ENCODE peak calls at places on chromosomes 16 and 17, in ten cellular contexts. One of them, this sample, is unnamed.
A peak's percentile ranks its signal among the peaks of the same experiment; 100 is the strongest.

GRCh38 chr16:11793840-11794239 is 3.2 kb downstream of the ZC3H7A start:
- DNase-seq in NCI-H1436: no peak
- DNase-seq in progenitor cell of endocrine pancreas: no peak
- DNase-seq in effector CD4-positive, alpha-beta T cell: no peak
- DNase-seq in HCT116: no peak
- DNase-seq in stimulated activated CD8-positive, alpha-beta memory T cell treated with anti-CD3 and anti-CD28 coated beads, Interleukin-12 subunit alpha, Interleukin-12 subunit beta, amount 100 ng/mL, for 4 hours: no peak
- DNase-seq in psoas muscle: no peak
- DNase-seq in cardiac muscle cell: no peak
- DNase-seq in RPMI8226: no peak
- DNase-seq in tibial artery: peak; percentile 28
- DNase-seq in this sample: no peak

GRCh38 chr17:81871387-81872120 is 417 bp upstream of the ARHGDIA start:
- DNase-seq in HCT116: peak; percentile 80
- DNase-seq in stimulated activated CD8-positive, alpha-beta memory T cell treated with anti-CD3 and anti-CD28 coated beads, Interleukin-12 subunit alpha, Interleukin-12 subunit beta, amount 100 ng/mL, for 4 hours: peak; percentile 95
- DNase-seq in NCI-H1436: peak; percentile 95
- DNase-seq in progenitor cell of endocrine pancreas: peak; percentile 87
- DNase-seq in effector CD4-positive, alpha-beta T cell: peak; percentile 95
- DNase-seq in tibial artery: peak; percentile 97
- DNase-seq in cardiac muscle cell: peak; percentile 69
- DNase-seq in psoas muscle: peak; percentile 96
- DNase-seq in RPMI8226: peak; percentile 94
- DNase-seq in this sample: peak; percentile 95

GRCh38 chr16:80027007-80027965 is 426.7 kb upstream of the MAF start:
- DNase-seq in HCT116: no peak
- DNase-seq in effector CD4-positive, alpha-beta T cell: peak; percentile 3
- DNase-seq in stimulated activated CD8-positive, alpha-beta memory T cell treated with anti-CD3 and anti-CD28 coated beads, Interleukin-12 subunit alpha, Interleukin-12 subunit beta, amount 100 ng/mL, for 4 hours: peak; percentile 23
- DNase-seq in NCI-H1436: peak; percentile 58
- DNase-seq in progenitor cell of endocrine pancreas: no peak
- DNase-seq in psoas muscle: peak; percentile 58
- DNase-seq in tibial artery: peak; percentile 68
- DNase-seq in cardiac muscle cell: no peak
- DNase-seq in RPMI8226: no peak
- DNase-seq in this sample: peak; percentile 53

GRCh38 chr16:50666658-50667496 is 14.2 kb downstream of the SNX20 start:
- DNase-seq in RPMI8226: peak; percentile 52
- DNase-seq in psoas muscle: no peak
- DNase-seq in cardiac muscle cell: no peak
- DNase-seq in progenitor cell of endocrine pancreas: no peak
- DNase-seq in HCT116: no peak
- DNase-seq in stimulated activated CD8-positive, alpha-beta memory T cell treated with anti-CD3 and anti-CD28 coated beads, Interleukin-12 subunit alpha, Interleukin-12 subunit beta, amount 100 ng/mL, for 4 hours: peak; percentile 24
- DNase-seq in tibial artery: no peak
- DNase-seq in effector CD4-positive, alpha-beta T cell: no peak
- DNase-seq in NCI-H1436: no peak
- DNase-seq in this sample: no peak

GRCh38 chr16:71406316-71406715 is 35.5 kb downstream of the TLE7 start:
- DNase-seq in cardiac muscle cell: no peak
- DNase-seq in psoas muscle: no peak
- DNase-seq in HCT116: no peak
- DNase-seq in RPMI8226: no peak
- DNase-seq in NCI-H1436: no peak
- DNase-seq in effector CD4-positive, alpha-beta T cell: no peak
- DNase-seq in tibial artery: no peak
- DNase-seq in progenitor cell of endocrine pancreas: no peak
- DNase-seq in stimulated activated CD8-positive, alpha-beta memory T cell treated with anti-CD3 and anti-CD28 coated beads, Interleukin-12 subunit alpha, Interleukin-12 subunit beta, amount 100 ng/mL, for 4 hours: no peak
- DNase-seq in this sample: no peak

GRCh38 chr16:11238272-11239202 is 17.5 kb downstream of the SOCS1 start:
- DNase-seq in tibial artery: no peak
- DNase-seq in effector CD4-positive, alpha-beta T cell: no peak
- DNase-seq in cardiac muscle cell: no peak
- DNase-seq in stimulated activated CD8-positive, alpha-beta memory T cell treated with anti-CD3 and anti-CD28 coated beads, Interleukin-12 subunit alpha, Interleukin-12 subunit beta, amount 100 ng/mL, for 4 hours: no peak
- DNase-seq in HCT116: no peak
- DNase-seq in RPMI8226: no peak
- DNase-seq in progenitor cell of endocrine pancreas: no peak
- DNase-seq in psoas muscle: no peak
- DNase-seq in NCI-H1436: no peak
- DNase-seq in this sample: no peak

GRCh38 chr16:10616744-10617640 is 36.6 kb upstream of the EMP2 start:
- DNase-seq in progenitor cell of endocrine pancreas: no peak
- DNase-seq in NCI-H1436: peak; percentile 9
- DNase-seq in HCT116: peak; percentile 8
- DNase-seq in psoas muscle: peak; percentile 39
- DNase-seq in stimulated activated CD8-positive, alpha-beta memory T cell treated with anti-CD3 and anti-CD28 coated beads, Interleukin-12 subunit alpha, Interleukin-12 subunit beta, amount 100 ng/mL, for 4 hours: no peak
- DNase-seq in cardiac muscle cell: peak; percentile 77
- DNase-seq in RPMI8226: no peak
- DNase-seq in effector CD4-positive, alpha-beta T cell: no peak
- DNase-seq in tibial artery: no peak
- DNase-seq in this sample: no peak

GRCh38 chr17:61694095-61694494 is 103.1 kb upstream of the NACA2 start:
- DNase-seq in NCI-H1436: no peak
- DNase-seq in stimulated activated CD8-positive, alpha-beta memory T cell treated with anti-CD3 and anti-CD28 coated beads, Interleukin-12 subunit alpha, Interleukin-12 subunit beta, amount 100 ng/mL, for 4 hours: no peak
- DNase-seq in psoas muscle: no peak
- DNase-seq in RPMI8226: no peak
- DNase-seq in HCT116: no peak
- DNase-seq in tibial artery: no peak
- DNase-seq in progenitor cell of endocrine pancreas: no peak
- DNase-seq in effector CD4-positive, alpha-beta T cell: no peak
- DNase-seq in cardiac muscle cell: no peak
- DNase-seq in this sample: no peak

GRCh38 chr16:2174396-2175131 is 19.0 kb downstream of the TRAF7 start:
- DNase-seq in effector CD4-positive, alpha-beta T cell: no peak
- DNase-seq in stimulated activated CD8-positive, alpha-beta memory T cell treated with anti-CD3 and anti-CD28 coated beads, Interleukin-12 subunit alpha, Interleukin-12 subunit beta, amount 100 ng/mL, for 4 hours: no peak
- DNase-seq in progenitor cell of endocrine pancreas: no peak
- DNase-seq in cardiac muscle cell: no peak
- DNase-seq in HCT116: no peak
- DNase-seq in RPMI8226: no peak
- DNase-seq in NCI-H1436: no peak
- DNase-seq in psoas muscle: no peak
- DNase-seq in tibial artery: no peak
- DNase-seq in this sample: no peak

GRCh38 chr16:59601452-59601851 is 867.3 kb upstream of the GOT2 start:
- DNase-seq in progenitor cell of endocrine pancreas: no peak
- DNase-seq in tibial artery: no peak
- DNase-seq in stimulated activated CD8-positive, alpha-beta memory T cell treated with anti-CD3 and anti-CD28 coated beads, Interleukin-12 subunit alpha, Interleukin-12 subunit beta, amount 100 ng/mL, for 4 hours: no peak
- DNase-seq in NCI-H1436: no peak
- DNase-seq in effector CD4-positive, alpha-beta T cell: no peak
- DNase-seq in psoas muscle: no peak
- DNase-seq in cardiac muscle cell: no peak
- DNase-seq in HCT116: no peak
- DNase-seq in RPMI8226: no peak
- DNase-seq in this sample: no peak

GRCh38 chr17:42518046-42518754 is 17.8 kb upstream of the NAGLU start:
- DNase-seq in effector CD4-positive, alpha-beta T cell: no peak
- DNase-seq in RPMI8226: no peak
- DNase-seq in HCT116: peak; percentile 79
- DNase-seq in cardiac muscle cell: no peak
- DNase-seq in NCI-H1436: no peak
- DNase-seq in progenitor cell of endocrine pancreas: no peak
- DNase-seq in psoas muscle: peak; percentile 86
- DNase-seq in tibial artery: peak; percentile 94
- DNase-seq in stimulated activated CD8-positive, alpha-beta memory T cell treated with anti-CD3 and anti-CD28 coated beads, Interleukin-12 subunit alpha, Interleukin-12 subunit beta, amount 100 ng/mL, for 4 hours: no peak
- DNase-seq in this sample: no peak

GRCh38 chr17:28402224-28402630 is 3.8 kb downstream of the SLC46A1 start:
- DNase-seq in psoas muscle: no peak
- DNase-seq in NCI-H1436: no peak
- DNase-seq in effector CD4-positive, alpha-beta T cell: no peak
- DNase-seq in progenitor cell of endocrine pancreas: no peak
- DNase-seq in tibial artery: no peak
- DNase-seq in HCT116: no peak
- DNase-seq in stimulated activated CD8-positive, alpha-beta memory T cell treated with anti-CD3 and anti-CD28 coated beads, Interleukin-12 subunit alpha, Interleukin-12 subunit beta, amount 100 ng/mL, for 4 hours: no peak
- DNase-seq in RPMI8226: no peak
- DNase-seq in cardiac muscle cell: no peak
- DNase-seq in this sample: no peak

GRCh38 chr17:17915183-17915582 is 57.0 kb downstream of the TOM1L2 start:
- DNase-seq in stimulated activated CD8-positive, alpha-beta memory T cell treated with anti-CD3 and anti-CD28 coated beads, Interleukin-12 subunit alpha, Interleukin-12 subunit beta, amount 100 ng/mL, for 4 hours: no peak
- DNase-seq in tibial artery: no peak
- DNase-seq in psoas muscle: no peak
- DNase-seq in cardiac muscle cell: no peak
- DNase-seq in effector CD4-positive, alpha-beta T cell: no peak
- DNase-seq in HCT116: no peak
- DNase-seq in NCI-H1436: no peak
- DNase-seq in progenitor cell of endocrine pancreas: no peak
- DNase-seq in RPMI8226: no peak
- DNase-seq in this sample: no peak

GRCh38 chr16:67734731-67735201 is 15.7 kb upstream of the GFOD2 start:
- DNase-seq in effector CD4-positive, alpha-beta T cell: no peak
- DNase-seq in progenitor cell of endocrine pancreas: no peak
- DNase-seq in HCT116: no peak
- DNase-seq in psoas muscle: no peak
- DNase-seq in stimulated activated CD8-positive, alpha-beta memory T cell treated with anti-CD3 and anti-CD28 coated beads, Interleukin-12 subunit alpha, Interleukin-12 subunit beta, amount 100 ng/mL, for 4 hours: no peak
- DNase-seq in NCI-H1436: no peak
- DNase-seq in tibial artery: no peak
- DNase-seq in cardiac muscle cell: no peak
- DNase-seq in RPMI8226: no peak
- DNase-seq in this sample: no peak

GRCh38 chr16:17252064-17252463 is 218.7 kb downstream of the XYLT1 start:
- DNase-seq in NCI-H1436: no peak
- DNase-seq in cardiac muscle cell: no peak
- DNase-seq in stimulated activated CD8-positive, alpha-beta memory T cell treated with anti-CD3 and anti-CD28 coated beads, Interleukin-12 subunit alpha, Interleukin-12 subunit beta, amount 100 ng/mL, for 4 hours: no peak
- DNase-seq in RPMI8226: no peak
- DNase-seq in psoas muscle: no peak
- DNase-seq in progenitor cell of endocrine pancreas: no peak
- DNase-seq in HCT116: no peak
- DNase-seq in effector CD4-positive, alpha-beta T cell: no peak
- DNase-seq in tibial artery: no peak
- DNase-seq in this sample: no peak

GRCh38 chr17:20975566-20975965 is 67.2 kb downstream of the USP22 start:
- DNase-seq in effector CD4-positive, alpha-beta T cell: no peak
- DNase-seq in tibial artery: no peak
- DNase-seq in stimulated activated CD8-positive, alpha-beta memory T cell treated with anti-CD3 and anti-CD28 coated beads, Interleukin-12 subunit alpha, Interleukin-12 subunit beta, amount 100 ng/mL, for 4 hours: no peak
- DNase-seq in cardiac muscle cell: no peak
- DNase-seq in RPMI8226: no peak
- DNase-seq in NCI-H1436: no peak
- DNase-seq in progenitor cell of endocrine pancreas: no peak
- DNase-seq in HCT116: no peak
- DNase-seq in psoas muscle: no peak
- DNase-seq in this sample: no peak